ENCODE peak calls at places on chromosomes 3 and 15, in nine cellular contexts. G, N, Z, V, P, M, Y, H and K are unnamed samples.
A peak's percentile ranks its signal among the peaks of the same experiment; 100 is the strongest.

GRCh38 chr3:12963869-12964712 is 109.1 kb downstream of the IQSEC1 start:
- DNase-seq in M (no peak), G (no peak), H (no peak), V (no peak), N (no peak), P (no peak), Z (no peak), Y (no peak), K (no peak)

GRCh38 chr3:13598926-13599886 is 50.3 kb downstream of the FBLN2 start:
- DNase-seq in G (no peak), Z (no peak), V (no peak), H (no peak), M (no peak), N (no peak), P (no peak), Y (no peak), K (no peak)

GRCh38 chr3:138497851-138498250 is 63.4 kb downstream of the ESYT3 start:
- DNase-seq in V (no peak), G (no peak), N (no peak), H (no peak), P (no peak), Z (no peak), M (no peak), Y (no peak), K (no peak)

GRCh38 chr15:83118968-83119367 is 11.5 kb downstream of the TM6SF1 start:
- DNase-seq in Y (no peak), N (no peak), H (no peak), Z (no peak), P (no peak), M (no peak), V (no peak), G (no peak), K (no peak)

GRCh38 chr3:123405021-123405420 is 43.9 kb downstream of the ADCY5 start:
- DNase-seq in G (no peak), Z (no peak), Y (no peak), V (no peak), M (no peak), P (no peak), N (no peak), H (no peak), K (no peak)

GRCh38 chr3:106006001-106006400 is 137.2 kb upstream of the CBLB start:
- DNase-seq in G (no peak), V (no peak), Y (no peak), H (no peak), M (no peak), P (peak; percentile 11), Z (no peak), N (no peak), K (no peak)

GRCh38 chr3:157089455-157090221 is 70.3 kb downstream of the CCNL1 start:
- DNase-seq in Z (peak; percentile 84), N (no peak), V (peak; percentile 17), G (peak; percentile 51), M (peak; percentile 35), H (no peak), Y (no peak), P (no peak), K (peak; percentile 18)

GRCh38 chr15:82832601-82833209 is 23.3 kb downstream of the WHAMM start:
- DNase-seq in N (no peak), V (no peak), M (peak; percentile 35), H (no peak), G (no peak), P (peak; percentile 78), Z (no peak), Y (peak; percentile 65), K (peak; percentile 55)

GRCh38 chr3:71428841-71429609 is 154.5 kb downstream of the FOXP1 start:
- DNase-seq in P (no peak), Z (no peak), G (no peak), Y (no peak), N (no peak), M (no peak), H (no peak), V (no peak), K (peak; percentile 57)

GRCh38 chr15:68783226-68784054 is 37.3 kb downstream of the ANP32A start:
- DNase-seq in Z (peak; percentile 50), M (peak; percentile 23), H (no peak), Y (no peak), V (peak; percentile 67), N (peak; percentile 48), P (no peak), G (peak; percentile 57), K (peak; percentile 69)

GRCh38 chr15:46296797-46297196 is 662.0 kb downstream of the SQOR start:
- DNase-seq in H (no peak), Z (no peak), P (no peak), M (no peak), V (no peak), Y (no peak), N (no peak), G (no peak), K (no peak)

GRCh38 chr3:138137901-138138300 is 5.7 kb upstream of the A4GNT start:
- DNase-seq in N (no peak), Z (no peak), G (no peak), V (no peak), H (no peak), P (no peak), Y (no peak), M (no peak), K (no peak)

GRCh38 chr3:52244061-52244628 is 1.4 kb upstream of the PPM1M start:
- DNase-seq in N (no peak), Y (no peak), Z (no peak), H (no peak), P (peak; percentile 72), M (no peak), G (no peak), V (no peak), K (no peak)

GRCh38 chr3:190217081-190217480 is 96.4 kb upstream of the P3H2 start:
- DNase-seq in P (no peak), H (no peak), N (no peak), Y (no peak), M (no peak), Z (no peak), V (no peak), G (no peak), K (no peak)

GRCh38 chr3:34668915-34669314 is 870.5 kb downstream of the PDCD6IP start:
- DNase-seq in V (no peak), G (no peak), M (no peak), Y (no peak), H (no peak), Z (no peak), P (no peak), N (no peak), K (no peak)

GRCh38 chr15:60004846-60005351 is 788 bp downstream of the FOXB1 start:
- DNase-seq in N (no peak), H (no peak), V (peak; percentile 20), M (no peak), G (no peak), Y (no peak), Z (peak; percentile 45), P (no peak), K (no peak)

GRCh38 chr15:87269566-87269965 is 987.0 kb downstream of the NTRK3 start:
- DNase-seq in V (no peak), G (no peak), H (no peak), Z (no peak), N (no peak), P (no peak), M (no peak), Y (no peak), K (no peak)

GRCh38 chr3:36813320-36813719 is 49.0 kb upstream of the DCLK3 start:
- DNase-seq in H (no peak), P (no peak), V (no peak), M (no peak), Z (no peak), N (no peak), G (no peak), Y (no peak), K (no peak)

GRCh38 chr3:178850452-178851166 is 221.0 kb downstream of the ZMAT3 start:
- DNase-seq in Z (no peak), G (no peak), V (no peak), P (no peak), M (no peak), N (no peak), Y (no peak), H (no peak), K (no peak)

GRCh38 chr3:188788621-188789081 is 383.1 kb upstream of the TPRG1 start:
- DNase-seq in G (no peak), V (peak; percentile 1), Z (no peak), H (no peak), Y (peak; percentile 52), M (peak; percentile 69), P (no peak), N (peak; percentile 43), K (peak; percentile 81)

GRCh38 chr3:141384157-141384556 is 15.9 kb downstream of the ZBTB38 start:
- DNase-seq in H (no peak), N (no peak), Y (no peak), P (no peak), V (no peak), G (no peak), M (no peak), Z (no peak), K (no peak)

GRCh38 chr15:81491414-81492101 is 117.5 kb upstream of the TMC3 start:
- DNase-seq in Z (no peak), N (no peak), G (no peak), M (no peak), V (no peak), Y (no peak), P (no peak), H (no peak), K (no peak)

GRCh38 chr3:59074764-59075163 is 24.9 kb upstream of the CFAP20DC start:
- DNase-seq in G (no peak), M (no peak), Y (no peak), P (no peak), Z (no peak), N (no peak), V (no peak), H (no peak), K (no peak)

GRCh38 chr3:128803307-128803706 is 76.1 kb upstream of the ACAD9 start:
- DNase-seq in G (no peak), H (no peak), N (no peak), Y (no peak), P (no peak), V (no peak), Z (no peak), M (no peak), K (no peak)

GRCh38 chr3:46222435-46223161 is 14.5 kb upstream of the CCR1 start:
- DNase-seq in N (no peak), Y (no peak), V (no peak), P (no peak), G (no peak), Z (no peak), M (no peak), H (no peak), K (no peak)

GRCh38 chr15:70741107-70741511 is 22.2 kb downstream of the UACA start:
- DNase-seq in Y (no peak), P (peak; percentile 37), H (no peak), N (no peak), Z (peak; percentile 70), V (no peak), G (no peak), M (no peak), K (no peak)

GRCh38 chr3:42637001-42637400 is 16.5 kb upstream of the ZBTB47 start:
- DNase-seq in P (no peak), M (no peak), N (no peak), G (no peak), H (no peak), Y (no peak), V (no peak), Z (no peak), K (no peak)

GRCh38 chr3:18988619-18989229 is 159.6 kb upstream of the KCNH8 start:
- DNase-seq in M (no peak), V (no peak), P (peak; percentile 2), Y (no peak), H (no peak), N (peak; percentile 17), Z (peak; percentile 42), G (no peak), K (no peak)

GRCh38 chr3:179791793-179792192 is 139.0 kb downstream of the USP13 start:
- DNase-seq in H (no peak), Z (no peak), P (no peak), G (no peak), Y (no peak), N (no peak), V (no peak), M (no peak), K (no peak)

GRCh38 chr3:120344349-120344748 is 4.8 kb downstream of the LRRC58 start:
- DNase-seq in Y (no peak), V (no peak), H (no peak), N (peak; percentile 70), P (no peak), M (no peak), G (no peak), Z (no peak), K (no peak)

GRCh38 chr15:51818156-51818555 is 11.3 kb upstream of the TMOD3 start:
- DNase-seq in M (no peak), H (no peak), G (no peak), Z (no peak), N (no peak), V (no peak), P (no peak), Y (no peak), K (no peak)